ENCODE peak calls at places on chromosomes 2 and 18, in five cellular contexts. One of them, this sample, is unnamed.
A peak's percentile ranks its signal among the peaks of the same experiment; 100 is the strongest.

GRCh38 chr2:45935791-45936622 is 284.5 kb downstream of the PRKCE start:
- DNase-seq in sigmoid colon: peak; percentile 98
- DNase-seq in HT-29: peak; percentile 92
- DNase-seq in activated CD4-positive, alpha-beta T cell treated with anti-CD3 and anti-CD28 coated beads for 1 hour: peak; percentile 18
- DNase-seq in H9: peak; percentile 85
- DNase-seq in this sample: peak; percentile 89

GRCh38 chr2:113703404-113704299 is 52.8 kb downstream of the SLC35F5 start:
- DNase-seq in sigmoid colon: no peak
- DNase-seq in HT-29: no peak
- DNase-seq in activated CD4-positive, alpha-beta T cell treated with anti-CD3 and anti-CD28 coated beads for 1 hour: no peak
- DNase-seq in H9: no peak
- DNase-seq in this sample: no peak

GRCh38 chr2:208657468-208657867 is 250.9 kb downstream of the PTH2R start:
- DNase-seq in sigmoid colon: no peak
- DNase-seq in HT-29: peak; percentile 38
- DNase-seq in activated CD4-positive, alpha-beta T cell treated with anti-CD3 and anti-CD28 coated beads for 1 hour: no peak
- DNase-seq in H9: peak; percentile 36
- DNase-seq in this sample: no peak

GRCh38 chr2:120703330-120703994 is 32.2 kb upstream of the GLI2 start:
- DNase-seq in sigmoid colon: peak; percentile 34
- DNase-seq in HT-29: peak; percentile 12
- DNase-seq in activated CD4-positive, alpha-beta T cell treated with anti-CD3 and anti-CD28 coated beads for 1 hour: no peak
- DNase-seq in H9: no peak
- DNase-seq in this sample: no peak

GRCh38 chr2:5742126-5742525 is 49.9 kb downstream of the SOX11 start:
- DNase-seq in sigmoid colon: no peak
- DNase-seq in HT-29: no peak
- DNase-seq in activated CD4-positive, alpha-beta T cell treated with anti-CD3 and anti-CD28 coated beads for 1 hour: no peak
- DNase-seq in H9: no peak
- DNase-seq in this sample: no peak

GRCh38 chr2:7838636-7839035 is 843.2 kb upstream of the ID2 start:
- DNase-seq in sigmoid colon: no peak
- DNase-seq in HT-29: no peak
- DNase-seq in activated CD4-positive, alpha-beta T cell treated with anti-CD3 and anti-CD28 coated beads for 1 hour: no peak
- DNase-seq in H9: no peak
- DNase-seq in this sample: no peak

GRCh38 chr2:46886268-46887027 is 29.2 kb downstream of the MCFD2 start:
- DNase-seq in sigmoid colon: no peak
- DNase-seq in HT-29: no peak
- DNase-seq in activated CD4-positive, alpha-beta T cell treated with anti-CD3 and anti-CD28 coated beads for 1 hour: no peak
- DNase-seq in H9: no peak
- DNase-seq in this sample: no peak

GRCh38 chr2:131036269-131036668 is 57.0 kb downstream of the FAM168B start:
- DNase-seq in sigmoid colon: peak; percentile 53
- DNase-seq in HT-29: no peak
- DNase-seq in activated CD4-positive, alpha-beta T cell treated with anti-CD3 and anti-CD28 coated beads for 1 hour: no peak
- DNase-seq in H9: no peak
- DNase-seq in this sample: no peak

GRCh38 chr18:63457987-63458386 is 18.8 kb upstream of the SERPINB5 start:
- DNase-seq in sigmoid colon: no peak
- DNase-seq in HT-29: no peak
- DNase-seq in activated CD4-positive, alpha-beta T cell treated with anti-CD3 and anti-CD28 coated beads for 1 hour: no peak
- DNase-seq in H9: no peak
- DNase-seq in this sample: no peak

GRCh38 chr2:106638043-106638442 is 150.9 kb downstream of the CD8B2 start:
- DNase-seq in sigmoid colon: no peak
- DNase-seq in HT-29: peak; percentile 33
- DNase-seq in activated CD4-positive, alpha-beta T cell treated with anti-CD3 and anti-CD28 coated beads for 1 hour: no peak
- DNase-seq in H9: no peak
- DNase-seq in this sample: peak; percentile 19

GRCh38 chr2:216362730-216363129 is 9.6 kb downstream of the MARCHF4 start:
- DNase-seq in sigmoid colon: no peak
- DNase-seq in HT-29: no peak
- DNase-seq in activated CD4-positive, alpha-beta T cell treated with anti-CD3 and anti-CD28 coated beads for 1 hour: no peak
- DNase-seq in H9: no peak
- DNase-seq in this sample: no peak

GRCh38 chr2:159094173-159094737 is 125.8 kb downstream of the TANC1 start:
- DNase-seq in sigmoid colon: peak; percentile 88
- DNase-seq in HT-29: peak; percentile 66
- DNase-seq in activated CD4-positive, alpha-beta T cell treated with anti-CD3 and anti-CD28 coated beads for 1 hour: no peak
- DNase-seq in H9: no peak
- DNase-seq in this sample: no peak

GRCh38 chr2:46077522-46078062 is 219.6 kb upstream of the EPAS1 start:
- DNase-seq in sigmoid colon: no peak
- DNase-seq in HT-29: no peak
- DNase-seq in activated CD4-positive, alpha-beta T cell treated with anti-CD3 and anti-CD28 coated beads for 1 hour: no peak
- DNase-seq in H9: no peak
- DNase-seq in this sample: no peak

GRCh38 chr2:23655862-23656596 is 270.9 kb downstream of the ATAD2B start:
- DNase-seq in sigmoid colon: no peak
- DNase-seq in HT-29: no peak
- DNase-seq in activated CD4-positive, alpha-beta T cell treated with anti-CD3 and anti-CD28 coated beads for 1 hour: no peak
- DNase-seq in H9: no peak
- DNase-seq in this sample: no peak

GRCh38 chr2:54672587-54673456 is 50.6 kb upstream of the EML6 start:
- DNase-seq in sigmoid colon: no peak
- DNase-seq in HT-29: peak; percentile 53
- DNase-seq in activated CD4-positive, alpha-beta T cell treated with anti-CD3 and anti-CD28 coated beads for 1 hour: no peak
- DNase-seq in H9: no peak
- DNase-seq in this sample: no peak

GRCh38 chr2:235302263-235302662 is 191.6 kb upstream of the AGAP1 start:
- DNase-seq in sigmoid colon: no peak
- DNase-seq in HT-29: no peak
- DNase-seq in activated CD4-positive, alpha-beta T cell treated with anti-CD3 and anti-CD28 coated beads for 1 hour: no peak
- DNase-seq in H9: no peak
- DNase-seq in this sample: no peak

GRCh38 chr2:235458839-235459273 is 35.0 kb upstream of the AGAP1 start:
- DNase-seq in sigmoid colon: no peak
- DNase-seq in HT-29: peak; percentile 74
- DNase-seq in activated CD4-positive, alpha-beta T cell treated with anti-CD3 and anti-CD28 coated beads for 1 hour: no peak
- DNase-seq in H9: no peak
- DNase-seq in this sample: no peak

GRCh38 chr2:42339191-42339912 is 21.7 kb downstream of the COX7A2L start:
- DNase-seq in sigmoid colon: no peak
- DNase-seq in HT-29: peak; percentile 36
- DNase-seq in activated CD4-positive, alpha-beta T cell treated with anti-CD3 and anti-CD28 coated beads for 1 hour: no peak
- DNase-seq in H9: peak; percentile 69
- DNase-seq in this sample: no peak

GRCh38 chr2:68772109-68772508 is 37.5 kb downstream of the ARHGAP25 start:
- DNase-seq in sigmoid colon: no peak
- DNase-seq in HT-29: no peak
- DNase-seq in activated CD4-positive, alpha-beta T cell treated with anti-CD3 and anti-CD28 coated beads for 1 hour: no peak
- DNase-seq in H9: no peak
- DNase-seq in this sample: no peak

GRCh38 chr2:8138923-8139667 is 542.8 kb upstream of the ID2 start:
- DNase-seq in sigmoid colon: peak; percentile 79
- DNase-seq in HT-29: no peak
- DNase-seq in activated CD4-positive, alpha-beta T cell treated with anti-CD3 and anti-CD28 coated beads for 1 hour: no peak
- DNase-seq in H9: no peak
- DNase-seq in this sample: no peak

GRCh38 chr2:101754613-101755012 is 57.1 kb downstream of the MAP4K4 start:
- DNase-seq in sigmoid colon: no peak
- DNase-seq in HT-29: no peak
- DNase-seq in activated CD4-positive, alpha-beta T cell treated with anti-CD3 and anti-CD28 coated beads for 1 hour: no peak
- DNase-seq in H9: no peak
- DNase-seq in this sample: no peak